ENCODE peak calls at places on chromosomes 1 and 21, in nine cellular contexts. C is globus pallidus; W is activated naive CD4-positive, alpha-beta T cell treated with anti-CD3 and anti-CD28 coated beads, Interleukin-2, amount 10 ng/mL, durations not matched to agents 7 days and 5 days; E is mesenteric fat pad; U is stimulated activated CD8-positive, alpha-beta memory T cell treated with anti-CD3 and anti-CD28 coated beads, Interleukin-4, amount 100 ng/mL, for 1 hour; B is iPS-NIHi11; S is posterior cingulate gyrus; V is lower leg skin; K is brain pericyte. Y is an unnamed sample.

GRCh38 chr1:182802006-182802798 is 12.6 kb downstream of the NPL start:
- DNase-seq in U (no peak), S (no peak), V (no peak), E (no peak), K (no peak), B (no peak), W (no peak), C (peak), Y (no peak)

GRCh38 chr1:12552951-12553921 is 64.8 kb downstream of the DHRS3 start:
- DNase-seq in K (no peak), E (no peak), B (no peak), S (no peak), V (no peak), C (no peak), W (no peak), U (no peak), Y (no peak)

GRCh38 chr1:204408074-204408507 is 3.5 kb downstream of the PPP1R15B start:
- DNase-seq in S (peak), E (no peak), W (no peak), U (no peak), K (no peak), B (no peak), V (peak), C (peak), Y (no peak)

GRCh38 chr1:8352471-8352845 is 34.5 kb downstream of the SLC45A1 start:
- DNase-seq in U (no peak), E (no peak), W (no peak), C (no peak), K (no peak), B (no peak), S (no peak), V (no peak), Y (no peak)

GRCh38 chr1:9207086-9207485 is 27.5 kb upstream of the H6PD start:
- DNase-seq in S (no peak), K (no peak), U (no peak), V (no peak), C (no peak), B (no peak), E (no peak), W (no peak), Y (no peak)

GRCh38 chr1:39158330-39159086 is 46.0 kb upstream of the MACF1 start:
- DNase-seq in V (no peak), W (no peak), B (peak), C (peak), S (no peak), U (no peak), K (peak), E (no peak), Y (no peak)

GRCh38 chr1:184075040-184076029 is 23.8 kb downstream of the TSEN15 start:
- DNase-seq in W (peak), C (peak), S (no peak), V (no peak), K (no peak), B (peak), E (no peak), U (no peak), Y (no peak)

GRCh38 chr1:228370439-228370940 is 36.1 kb downstream of the TRIM11 start:
- DNase-seq in W (no peak), S (no peak), K (no peak), U (no peak), V (peak), E (no peak), C (no peak), B (no peak), Y (no peak)

GRCh38 chr1:21906173-21907078 is 30.7 kb downstream of the HSPG2 start:
- DNase-seq in B (no peak), S (no peak), C (no peak), K (no peak), W (no peak), V (peak), U (no peak), E (peak), Y (no peak)

GRCh38 chr1:44810101-44810761 is 1.9 kb downstream of the BTBD19 start:
- DNase-seq in B (no peak), W (no peak), K (peak), C (no peak), V (peak), E (peak), U (no peak), S (no peak), Y (no peak)

GRCh38 chr1:201515062-201515750 is 8.3 kb upstream of the CSRP1 start:
- DNase-seq in C (no peak), V (no peak), E (no peak), B (no peak), K (no peak), S (no peak), U (no peak), W (no peak), Y (no peak)

GRCh38 chr1:196271212-196271947 is 336.9 kb downstream of the KCNT2 start:
- DNase-seq in S (no peak), V (no peak), U (no peak), B (no peak), W (no peak), C (no peak), E (no peak), K (no peak), Y (no peak)

GRCh38 chr1:89945852-89946476 is 48.9 kb upstream of the ZNF326 start:
- DNase-seq in E (no peak), C (no peak), V (no peak), K (no peak), S (no peak), W (no peak), B (no peak), U (no peak), Y (no peak)

GRCh38 chr1:160723332-160723731 is 11.7 kb upstream of the CD48 start:
- DNase-seq in W (no peak), V (no peak), S (no peak), C (no peak), K (no peak), U (no peak), B (no peak), E (no peak), Y (no peak)

GRCh38 chr1:91817506-91817905 is 68.4 kb downstream of the TGFBR3 start:
- DNase-seq in V (no peak), W (no peak), C (no peak), S (no peak), E (no peak), K (no peak), U (no peak), B (no peak), Y (no peak)

GRCh38 chr1:203048555-203049051 is 22.3 kb downstream of the PPFIA4 start:
- DNase-seq in U (no peak), S (no peak), B (peak), W (no peak), C (no peak), V (no peak), K (no peak), E (no peak), Y (no peak)

GRCh38 chr1:110718452-110718851 is 43.7 kb upstream of the KCNA3 start:
- DNase-seq in B (no peak), S (no peak), W (no peak), K (no peak), C (no peak), U (no peak), E (no peak), V (no peak), Y (no peak)

GRCh38 chr1:151995774-151996173 is 2.1 kb upstream of the S100A10 start:
- DNase-seq in B (no peak), S (no peak), E (no peak), C (no peak), K (no peak), W (no peak), U (no peak), V (no peak), Y (no peak)

GRCh38 chr21:46366966-46367365 is 43.0 kb downstream of the PCNT start:
- DNase-seq in W (no peak), V (no peak), C (no peak), U (no peak), S (no peak), B (no peak), E (no peak), K (no peak), Y (no peak)

GRCh38 chr1:28370220-28371010 is 875 bp downstream of the PHACTR4 start:
- DNase-seq in B (peak), V (no peak), U (no peak), E (no peak), S (peak), W (peak), C (no peak), K (no peak), Y (no peak)

GRCh38 chr1:170305777-170306299 is 160.1 kb downstream of the NTMT2 start:
- DNase-seq in U (no peak), B (no peak), E (no peak), C (no peak), S (no peak), W (no peak), K (no peak), V (no peak), Y (no peak)

GRCh38 chr1:71269823-71270222 is 189.0 kb upstream of the ZRANB2 start:
- DNase-seq in B (no peak), V (no peak), K (no peak), W (no peak), S (no peak), U (no peak), E (no peak), C (no peak), Y (no peak)

GRCh38 chr1:176989754-176990153 is 174.8 kb downstream of the ASTN1 start:
- DNase-seq in W (no peak), V (no peak), B (no peak), E (no peak), U (no peak), C (peak), K (no peak), S (no peak), Y (no peak)

GRCh38 chr1:75986478-75986877 is 54.3 kb upstream of the ASB17 start:
- DNase-seq in S (no peak), K (no peak), B (no peak), C (no peak), V (no peak), U (no peak), E (no peak), W (no peak), Y (no peak)

GRCh38 chr1:117003253-117003875 is 1.8 kb downstream of the CD101 start:
- DNase-seq in S (no peak), K (no peak), B (no peak), W (no peak), U (no peak), C (no peak), V (no peak), E (no peak), Y (no peak)

GRCh38 chr21:36211660-36212512 is 55.3 kb downstream of the DOP1B start:
- DNase-seq in W (no peak), V (no peak), C (no peak), E (no peak), U (no peak), S (no peak), B (no peak), K (no peak), Y (no peak)

GRCh38 chr1:43839056-43839455 is 94.5 kb upstream of the ARTN start:
- DNase-seq in E (no peak), B (no peak), W (no peak), S (no peak), K (no peak), V (no peak), U (no peak), C (no peak), Y (no peak)

GRCh38 chr1:169027607-169028320 is 78.7 kb upstream of the ATP1B1 start:
- DNase-seq in B (peak), E (no peak), K (no peak), V (no peak), C (no peak), S (no peak), W (no peak), U (no peak), Y (no peak)

GRCh38 chr1:53799141-53799540 is 39.0 kb downstream of the NDC1 start:
- DNase-seq in V (no peak), E (no peak), W (no peak), U (no peak), S (no peak), C (no peak), B (no peak), K (no peak), Y (no peak)

GRCh38 chr1:243587285-243587684 is 262.8 kb downstream of the AKT3 start:
- DNase-seq in W (no peak), U (no peak), B (no peak), C (no peak), E (no peak), V (no peak), K (no peak), S (no peak), Y (no peak)

GRCh38 chr1:110561631-110562030 is 42.7 kb upstream of the KCNA10 start:
- DNase-seq in C (no peak), V (peak), W (no peak), B (no peak), S (no peak), E (no peak), K (no peak), U (no peak), Y (no peak)

GRCh38 chr1:171222961-171223360 is 25.3 kb upstream of the FMO1 start:
- DNase-seq in K (no peak), S (no peak), U (no peak), E (no peak), C (no peak), B (no peak), W (no peak), V (no peak), Y (no peak)

GRCh38 chr21:33265664-33266049 is 510 bp upstream of the IL10RB start:
- DNase-seq in U (no peak), E (no peak), V (peak), C (peak), K (no peak), W (peak), S (peak), B (no peak), Y (no peak)

Y was measured in omental fat pad.